ENCODE peak calls at places on chromosomes 16 and 17, in seven cellular contexts. Y is fibroblast of lung, H is activated B cell treated with CpG ODN at 0.5 μM for 24 hours, C is naive B cell, F is aorta, U is left ventricle myocardium superior, J is AG04450. E is an unnamed sample.

GRCh38 chr16:28609631-28610594 is at the start of gene SULT1A1:
- DNase-seq in Y (no peak), H (no peak), C (no peak), F (peak), U (peak), J (no peak), E (no peak)

GRCh38 chr17:17647521-17648178 is 33.6 kb upstream of the RAI1 start:
- DNase-seq in Y (no peak), H (no peak), C (no peak), F (no peak), U (no peak), J (no peak), E (no peak)

GRCh38 chr16:12470311-12471229 is 333.1 kb downstream of the CPPED1 start:
- DNase-seq in Y (peak), H (no peak), C (no peak), F (peak), U (peak), J (peak), E (peak)

GRCh38 chr17:71460943-71461342 is 659.9 kb upstream of the SOX9 start:
- DNase-seq in Y (peak), H (no peak), C (no peak), F (no peak), U (peak), J (no peak), E (peak)

GRCh38 chr17:35295686-35296085 is 52.8 kb downstream of the SLFN5 start:
- DNase-seq in Y (no peak), H (no peak), C (no peak), F (no peak), U (no peak), J (no peak), E (no peak)

GRCh38 chr16:13969711-13970110 is 49.8 kb downstream of the ERCC4 start:
- DNase-seq in Y (no peak), H (no peak), C (no peak), F (no peak), U (no peak), J (no peak), E (no peak)

GRCh38 chr17:71845354-71845753 is 275.5 kb upstream of the SOX9 start:
- DNase-seq in Y (no peak), H (no peak), C (no peak), F (no peak), U (no peak), J (no peak), E (no peak)

GRCh38 chr16:55133654-55134053 is 190.3 kb upstream of the IRX6 start:
- DNase-seq in Y (no peak), H (no peak), C (no peak), F (no peak), U (no peak), J (no peak), E (no peak)

GRCh38 chr16:56793504-56793903 is 63.6 kb downstream of the NUP93 start:
- DNase-seq in Y (peak), H (no peak), C (no peak), F (no peak), U (no peak), J (no peak), E (peak)

GRCh38 chr17:1447061-1447460 is 9.0 kb downstream of the CRK start:
- DNase-seq in Y (no peak), H (no peak), C (no peak), F (no peak), U (no peak), J (no peak), E (no peak)

GRCh38 chr17:48791128-48792032 is 25.6 kb downstream of the TTLL6 start:
- DNase-seq in Y (peak), H (no peak), C (no peak), F (peak), U (peak), J (peak), E (peak)

GRCh38 chr17:60060474-60060873 is 18.2 kb downstream of the HEATR6 start:
- DNase-seq in Y (no peak), H (no peak), C (no peak), F (no peak), U (no peak), J (no peak), E (no peak)

GRCh38 chr16:67865318-67865717 is 7.5 kb upstream of the EDC4 start:
- DNase-seq in Y (peak), H (no peak), C (no peak), F (no peak), U (no peak), J (no peak), E (no peak)

GRCh38 chr16:50834701-50835100 is 92.8 kb downstream of the CYLD start:
- DNase-seq in Y (no peak), H (no peak), C (no peak), F (no peak), U (no peak), J (no peak), E (no peak)

GRCh38 chr17:34485999-34486398 is 93.4 kb upstream of the TMEM132E start:
- DNase-seq in Y (no peak), H (no peak), C (no peak), F (no peak), U (no peak), J (no peak), E (no peak)

GRCh38 chr17:35596530-35597233 is 9.6 kb downstream of the AP2B1 start:
- DNase-seq in Y (no peak), H (no peak), C (no peak), F (no peak), U (no peak), J (no peak), E (no peak)

GRCh38 chr17:16922386-16923096 is 49.4 kb downstream of the TNFRSF13B start:
- DNase-seq in Y (no peak), H (no peak), C (peak), F (no peak), U (no peak), J (no peak), E (no peak)

GRCh38 chr16:48393843-48394703 is 8.9 kb upstream of the SIAH1 start:
- DNase-seq in Y (peak), H (no peak), C (no peak), F (no peak), U (peak), J (no peak), E (no peak)

GRCh38 chr17:835263-835662 is 53.1 kb downstream of the MRM3 start:
- DNase-seq in Y (peak), H (no peak), C (no peak), F (peak), U (no peak), J (peak), E (peak)

E was measured in astrocyte of the cerebellum.